ENCODE peak calls at places on chromosome 2, in seven cellular contexts. S is IMR-90, F is H9, A is neuronal stem cell, I is trophoblast cell, W is H1, X is mesenchymal stem cell. G is an unnamed sample. For H3K4me1, the result is how much of the 10 kb centered on the place peaks cover.

GRCh38 chr2:237171396-237171795 is 85.7 kb downstream of the COPS8 start:
- DNase-seq in S (peak), F (no peak), A (no peak), I (peak), W (no peak), X (peak), G (peak)

GRCh38 chr2:230908595-230909191 is 16.3 kb downstream of the GPR55 start:
- DNase-seq in S (peak), F (peak), A (no peak), I (no peak), W (no peak), X (peak), G (peak)

GRCh38 chr2:204550738-204551137 is 5.5 kb downstream of the PARD3B start:
- DNase-seq in S (peak), F (no peak), A (no peak), I (peak), W (no peak), X (peak), G (peak)

GRCh38 chr2:230942371-230942770 is 17.3 kb upstream of the GPR55 start:
- DNase-seq in S (no peak), F (no peak), A (no peak), I (peak), W (peak), X (no peak), G (no peak)

GRCh38 chr2:158103358-158104021 is 1.8 kb downstream of the UPP2 start:
- DNase-seq in S (no peak), F (no peak), A (no peak), I (no peak), W (no peak), X (no peak), G (no peak)

GRCh38 chr2:132460781-132461180 is 44.2 kb downstream of the GPR39 start:
- DNase-seq in S (no peak), F (no peak), A (no peak), I (no peak), W (no peak), X (no peak), G (no peak)

GRCh38 chr2:172256886-172257285 is 154.2 kb upstream of the DLX2 start:
- DNase-seq in S (no peak), F (no peak), A (no peak), I (no peak), W (no peak), X (no peak), G (no peak)

GRCh38 chr2:226698671-226699070 is 100.9 kb downstream of the IRS1 start:
- DNase-seq in S (no peak), F (no peak), A (no peak), I (no peak), W (no peak), X (no peak), G (no peak)

GRCh38 chr2:28633739-28634138 is 117.9 kb upstream of the PPP1CB start:
- DNase-seq in S (peak), F (no peak), A (no peak), I (peak), W (no peak), X (peak), G (no peak)

GRCh38 chr2:31287681-31288080 is 53.7 kb downstream of the EHD3 start:
- DNase-seq in S (peak), F (no peak), A (no peak), I (no peak), W (no peak), X (peak), G (peak)

GRCh38 chr2:44748-45341 is 1.5 kb downstream of the FAM110C start:
- DNase-seq in S (no peak), F (peak), A (no peak), I (no peak), W (no peak), X (no peak), G (peak)

GRCh38 chr2:23420840-23421476 is 36.0 kb downstream of the KLHL29 start:
- DNase-seq in S (no peak), F (peak), A (no peak), I (no peak), W (peak), X (no peak), G (no peak)

GRCh38 chr2:8244634-8245033 is 437.2 kb upstream of the ID2 start:
- DNase-seq in S (no peak), F (no peak), A (no peak), I (no peak), W (no peak), X (no peak), G (no peak)

GRCh38 chr2:101617188-101617587 is 80.3 kb upstream of the MAP4K4 start:
- DNase-seq in S (peak), F (no peak), A (no peak), I (no peak), W (no peak), X (peak), G (no peak)

GRCh38 chr2:142965464-142965863 is 88.0 kb downstream of the KYNU start:
- DNase-seq in S (peak), F (no peak), A (no peak), I (no peak), W (no peak), X (peak), G (peak)

GRCh38 chr2:112255875-112256274 is 1.0 kb upstream of the ZC3H8 start:
- DNase-seq in S (no peak), F (no peak), A (no peak), I (no peak), W (no peak), X (no peak), G (no peak)

GRCh38 chr2:136108461-136108860 is 9.5 kb downstream of the CXCR4 start:
- DNase-seq in S (no peak), F (no peak), A (no peak), I (no peak), W (no peak), X (no peak), G (no peak)
- H3K4me1 ChIP-seq in S (under half), F (under half), A (under half), I (under half), W (under half), X (under half), G (under half)

GRCh38 chr2:19439081-19439480 is 80.7 kb upstream of the OSR1 start:
- DNase-seq in S (no peak), F (no peak), A (no peak), I (no peak), W (no peak), X (no peak), G (no peak)
- H4K8ac ChIP-seq in S (no peak), F (no peak), A (no peak), I (no peak), W (no peak), X (no peak), G (no peak)

GRCh38 chr2:216110620-216111019 is 1.5 kb downstream of the XRCC5 start:
- DNase-seq in S (no peak), F (no peak), A (no peak), I (no peak), W (no peak), X (no peak), G (no peak)
- H3K4me1 ChIP-seq in S (under half), F (under half), A (under half), I (under half), W (under half), X (under half), G (under half)

GRCh38 chr2:238685713-238686112 is 162.2 kb upstream of the TWIST2 start:
- DNase-seq in S (no peak), F (no peak), A (no peak), I (no peak), W (no peak), X (no peak), G (no peak)

GRCh38 chr2:238685327-238685709 is 162.6 kb upstream of the TWIST2 start:
- DNase-seq in S (no peak), F (no peak), A (no peak), I (no peak), W (no peak), X (no peak), G (no peak)

GRCh38 chr2:238684362-238685326 is 163.2 kb upstream of the TWIST2 start:
- DNase-seq in S (peak), F (no peak), A (no peak), I (peak), W (no peak), X (peak), G (no peak)

GRCh38 chr2:238686223-238686622 is 161.7 kb upstream of the TWIST2 start:
- DNase-seq in S (no peak), F (no peak), A (no peak), I (no peak), W (no peak), X (no peak), G (no peak)

GRCh38 chr2:238682536-238682935 is 165.3 kb upstream of the TWIST2 start:
- DNase-seq in S (no peak), F (no peak), A (no peak), I (no peak), W (no peak), X (no peak), G (no peak)
- H4K8ac ChIP-seq in S (no peak), F (no peak), A (no peak), I (no peak), W (no peak), X (no peak), G (no peak)

DNA sequence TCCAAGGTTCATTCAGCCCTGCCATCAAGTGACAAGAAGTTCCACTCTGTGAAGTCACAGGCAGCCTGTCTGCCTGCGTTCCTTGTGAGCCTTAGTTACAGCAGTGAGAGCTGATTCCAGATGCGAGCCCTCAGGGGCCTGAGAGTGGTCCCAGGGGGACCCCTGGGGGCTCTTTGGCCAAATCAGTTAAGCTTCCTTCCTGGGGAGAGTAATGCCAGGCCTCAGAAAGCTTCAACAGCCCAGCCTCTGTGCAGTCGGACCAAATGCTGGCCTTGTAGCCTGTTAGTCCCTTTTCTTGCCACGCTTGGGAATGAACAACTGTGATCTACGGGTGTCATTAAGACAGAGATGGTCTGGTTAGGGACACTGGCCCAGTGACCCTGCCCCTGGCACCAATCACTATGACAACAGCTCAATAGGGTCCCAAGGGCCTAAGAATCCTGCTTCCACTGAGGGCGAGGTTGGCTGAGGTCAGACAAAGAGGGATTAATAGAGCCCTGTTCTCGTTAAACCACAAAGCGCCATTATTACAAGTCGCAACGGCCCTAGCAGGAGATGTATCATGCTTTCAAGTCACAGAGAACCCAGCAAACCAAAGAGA is 50.9 kb downstream of the HS1BP3 start:
- DNase-seq in S (no peak), F (no peak), A (peak), I (no peak), W (no peak), X (no peak), G (no peak)
- H3K4me1 ChIP-seq in S (under half), F (under half), A (under half), I (under half), W (under half), X (under half), G (under half)

DNA sequence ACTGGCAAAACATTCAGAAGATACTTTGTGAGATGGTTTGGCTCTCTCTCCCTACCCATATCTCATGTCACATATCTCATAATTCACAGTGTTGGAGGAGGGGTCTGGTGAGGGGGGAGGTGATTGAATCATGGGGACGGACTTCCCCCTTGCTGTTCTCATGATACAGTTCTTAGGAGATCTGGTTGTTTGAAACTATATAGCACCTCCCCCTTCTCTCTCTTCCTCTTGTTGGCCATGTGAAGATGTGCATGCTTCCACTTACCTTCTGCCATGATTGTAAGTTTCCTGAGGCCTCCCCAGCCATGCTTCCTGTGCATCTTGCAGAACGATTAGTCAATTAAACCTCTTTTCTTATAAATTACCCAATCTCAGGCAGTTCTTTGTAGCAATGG is 61.1 kb downstream of the HK2 start:
- DNase-seq in S (no peak), F (no peak), A (no peak), I (no peak), W (no peak), X (peak), G (no peak)
- H4K8ac ChIP-seq in S (peak), F (no peak), A (no peak), I (no peak), W (no peak), X (peak), G (no peak)

GRCh38 chr2:130371723-130372054 is 15.8 kb downstream of the PTPN18 start:
- DNase-seq in S (peak), F (no peak), A (no peak), I (no peak), W (no peak), X (no peak), G (no peak)

GRCh38 chr2:130369589-130370341 is 13.9 kb downstream of the PTPN18 start:
- DNase-seq in S (no peak), F (no peak), A (no peak), I (no peak), W (no peak), X (no peak), G (no peak)

GRCh38 chr2:130372055-130372832 is 16.4 kb downstream of the PTPN18 start:
- DNase-seq in S (peak), F (peak), A (peak), I (peak), W (peak), X (peak), G (peak)

GRCh38 chr2:130368786-130369185 is 12.9 kb downstream of the PTPN18 start:
- DNase-seq in S (no peak), F (no peak), A (no peak), I (no peak), W (no peak), X (no peak), G (no peak)

DNA sequence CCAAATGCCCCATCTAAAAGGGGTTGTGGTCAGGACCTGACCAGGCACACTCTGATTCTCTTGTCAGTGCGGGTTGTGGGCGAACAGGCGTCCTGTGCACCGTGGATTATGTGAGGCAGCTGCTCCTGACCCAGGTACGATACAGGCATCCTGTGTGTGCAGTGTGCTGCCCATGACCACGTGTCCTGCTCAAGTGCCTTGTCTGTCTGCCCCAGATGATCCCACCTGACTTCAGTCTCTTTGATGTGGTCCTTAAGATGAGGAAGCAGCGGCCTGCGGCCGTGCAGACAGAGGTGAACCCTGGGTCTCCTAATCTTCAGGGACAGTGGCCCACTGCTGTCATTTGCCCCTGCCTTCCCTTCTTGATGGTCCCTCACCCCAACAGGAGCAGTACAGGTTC is 14.6 kb downstream of the PTPN18 start:
- DNase-seq in S (no peak), F (no peak), A (no peak), I (no peak), W (no peak), X (no peak), G (no peak)
- H3K4me1 ChIP-seq in S (under half), F (under half), A (under half), I (under half), W (under half), X (under half), G (under half)

GRCh38 chr2:120547662-120548061 is 188.0 kb upstream of the GLI2 start:
- DNase-seq in S (no peak), F (no peak), A (no peak), I (no peak), W (no peak), X (no peak), G (no peak)
- H4K8ac ChIP-seq in S (no peak), F (no peak), A (no peak), I (no peak), W (no peak), X (no peak), G (no peak)